ENCODE peak calls at places on chromosomes 13 and 19, in seven cellular contexts. N, Q, B, Y, C, G and H are unnamed samples. For H3K4me1, the result is how much of the 10 kb centered on the place peaks cover.

GRCh38 chr13:101289764-101290163 is 126.5 kb downstream of the NALCN start:
- DNase-seq in N (no peak), Q (no peak), B (peak), Y (peak), C (no peak), G (peak), H (peak)

GRCh38 chr19:49473868-49474544 is at the start of gene FLT3LG:
- DNase-seq in N (peak), Q (peak), B (peak), Y (peak), C (peak), G (peak), H (no peak)

GRCh38 chr19:33390120-33390907 is 16.8 kb downstream of the CEBPG start:
- DNase-seq in N (peak), Q (peak), B (no peak), Y (no peak), C (peak), G (peak), H (peak)

GRCh38 chr13:33126909-33127607 is 110.8 kb downstream of the KL start:
- DNase-seq in N (no peak), Q (peak), B (peak), Y (no peak), C (no peak), G (peak), H (no peak)

GRCh38 chr13:100787899-100788298 is 113.3 kb upstream of the TMTC4 start:
- DNase-seq in N (no peak), Q (no peak), B (no peak), Y (no peak), C (no peak), G (no peak), H (no peak)

GRCh38 chr13:95716231-95716630 is 39.3 kb downstream of the DNAJC3 start:
- DNase-seq in N (no peak), Q (no peak), B (no peak), Y (no peak), C (no peak), G (no peak), H (no peak)

GRCh38 chr13:27925220-27925991 is 5.6 kb downstream of the PDX1 start:
- DNase-seq in N (no peak), Q (no peak), B (no peak), Y (no peak), C (no peak), G (no peak), H (no peak)

GRCh38 chr13:46367622-46368327 is 19.3 kb downstream of the RUBCNL start:
- DNase-seq in N (no peak), Q (no peak), B (peak), Y (no peak), C (no peak), G (peak), H (no peak)

GRCh38 chr19:8592231-8593009 is 15.2 kb upstream of the MYO1F start:
- DNase-seq in N (peak), Q (peak), B (peak), Y (peak), C (peak), G (peak), H (peak)

GRCh38 chr19:49436381-49437017 is 4.8 kb downstream of the SLC17A7 start:
- DNase-seq in N (no peak), Q (no peak), B (no peak), Y (peak), C (no peak), G (no peak), H (peak)

GRCh38 chr19:16608290-16608704 is 19.7 kb downstream of the MED26 start:
- DNase-seq in N (no peak), Q (peak), B (peak), Y (no peak), C (no peak), G (peak), H (no peak)

GRCh38 chr19:42363614-42364346 is 26.3 kb downstream of the CNFN start:
- DNase-seq in N (no peak), Q (no peak), B (no peak), Y (peak), C (no peak), G (no peak), H (no peak)

GRCh38 chr13:95620498-95621140 is 23.9 kb downstream of the DZIP1 start:
- DNase-seq in N (no peak), Q (no peak), B (no peak), Y (no peak), C (no peak), G (no peak), H (no peak)

GRCh38 chr13:27954406-27954851 is 14.7 kb downstream of the CDX2 start:
- DNase-seq in N (no peak), Q (no peak), B (no peak), Y (peak), C (peak), G (peak), H (no peak)

GRCh38 chr19:31127132-31127967 is 221.9 kb downstream of the TSHZ3 start:
- DNase-seq in N (no peak), Q (no peak), B (peak), Y (peak), C (no peak), G (peak), H (no peak)

GRCh38 chr13:83150616-83151307 is 731.5 kb downstream of the SLITRK1 start:
- DNase-seq in N (no peak), Q (no peak), B (no peak), Y (no peak), C (no peak), G (peak), H (no peak)

GRCh38 chr13:95098916-95099315 is 202.3 kb downstream of the ABCC4 start:
- DNase-seq in N (no peak), Q (no peak), B (no peak), Y (peak), C (no peak), G (no peak), H (no peak)

GRCh38 chr13:42816538-42816937 is 35.2 kb downstream of the FAM216B start:
- DNase-seq in N (no peak), Q (no peak), B (no peak), Y (no peak), C (no peak), G (no peak), H (no peak)

GRCh38 chr19:14550201-14550754 is 20.9 kb downstream of the TECR start:
- DNase-seq in N (no peak), Q (no peak), B (no peak), Y (no peak), C (peak), G (peak), H (no peak)

GRCh38 chr19:2476451-2477140 is 669 bp downstream of the GADD45B start:
- DNase-seq in N (peak), Q (peak), B (peak), Y (peak), C (peak), G (peak), H (no peak)

GRCh38 chr19:42306646-42307045 is 4.2 kb upstream of the PAFAH1B3 start:
- DNase-seq in N (no peak), Q (no peak), B (no peak), Y (no peak), C (no peak), G (no peak), H (no peak)

GRCh38 chr13:23984541-23984940 is 87.2 kb upstream of the C1QTNF9B start:
- DNase-seq in N (no peak), Q (no peak), B (no peak), Y (no peak), C (no peak), G (peak), H (no peak)

GRCh38 chr19:2627319-2627829 is 75.1 kb downstream of the GNG7 start:
- DNase-seq in N (peak), Q (peak), B (peak), Y (peak), C (peak), G (peak), H (no peak)

GRCh38 chr13:105083986-105084385 is 1451.5 kb downstream of the EFNB2 start:
- DNase-seq in N (no peak), Q (no peak), B (no peak), Y (no peak), C (no peak), G (no peak), H (no peak)

GRCh38 chr13:20997301-20998061 is 63.9 kb downstream of the LATS2 start:
- DNase-seq in N (no peak), Q (peak), B (peak), Y (no peak), C (no peak), G (peak), H (peak)

GRCh38 chr19:49688531-49689132 is 762 bp upstream of the ADM5 start:
- DNase-seq in N (no peak), Q (no peak), B (no peak), Y (no peak), C (no peak), G (no peak), H (no peak)

GRCh38 chr13:71591380-71591779 is 275.6 kb downstream of the DACH1 start:
- DNase-seq in N (no peak), Q (no peak), B (no peak), Y (no peak), C (no peak), G (no peak), H (no peak)

GRCh38 chr13:110302154-110302553 is 4.8 kb downstream of the COL4A1 start:
- DNase-seq in N (no peak), Q (no peak), B (no peak), Y (no peak), C (no peak), G (no peak), H (no peak)

GRCh38 chr13:110304256-110304655 is 2.7 kb downstream of the COL4A1 start:
- DNase-seq in N (no peak), Q (no peak), B (peak), Y (no peak), C (no peak), G (peak), H (no peak)

GRCh38 chr13:110302986-110303385 is 4.0 kb downstream of the COL4A1 start:
- DNase-seq in N (no peak), Q (no peak), B (no peak), Y (no peak), C (no peak), G (no peak), H (no peak)

GRCh38 chr13:110305001-110305400 is 2.0 kb downstream of the COL4A1 start:
- DNase-seq in N (no peak), Q (no peak), B (no peak), Y (no peak), C (no peak), G (no peak), H (no peak)

DNA sequence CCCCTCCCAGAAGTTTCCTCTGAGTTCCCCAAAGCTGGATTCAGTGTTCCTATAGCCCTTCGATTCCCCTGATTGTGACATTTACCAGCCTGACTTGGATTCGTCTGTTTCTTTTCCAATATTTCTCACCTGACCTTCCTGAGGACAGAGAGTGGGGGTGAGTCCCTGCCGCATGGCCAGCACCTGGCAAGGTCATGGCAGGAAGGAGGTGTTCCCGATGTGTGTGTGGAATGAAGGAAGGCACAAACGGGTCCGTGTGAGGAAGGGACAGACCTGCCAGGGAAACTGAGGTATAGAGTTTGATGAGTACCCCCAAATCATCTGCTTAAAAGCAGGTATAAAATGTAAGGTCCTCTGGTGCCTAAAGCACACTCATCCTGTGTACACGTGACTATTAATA is 3.3 kb downstream of the COL4A1 start:
- DNase-seq in N (no peak), Q (no peak), B (no peak), Y (no peak), C (no peak), G (no peak), H (no peak)
- H3K4me3 ChIP-seq in N (peak), Q (peak), B (no peak), Y (no peak), C (no peak), G (no peak), H (no peak)

GRCh38 chr19:10921909-10922637 is 6.4 kb downstream of the YIPF2 start:
- DNase-seq in N (no peak), Q (peak), B (no peak), Y (no peak), C (no peak), G (no peak), H (no peak)

GRCh38 chr19:10921199-10921879 is 7.1 kb downstream of the YIPF2 start:
- DNase-seq in N (no peak), Q (no peak), B (no peak), Y (no peak), C (no peak), G (no peak), H (no peak)

GRCh38 chr19:10922638-10923014 is 5.8 kb downstream of the YIPF2 start:
- DNase-seq in N (no peak), Q (no peak), B (no peak), Y (no peak), C (no peak), G (no peak), H (no peak)

GRCh38 chr19:10923503-10924076 is 4.8 kb downstream of the YIPF2 start:
- DNase-seq in N (no peak), Q (no peak), B (no peak), Y (no peak), C (no peak), G (no peak), H (no peak)

DNA sequence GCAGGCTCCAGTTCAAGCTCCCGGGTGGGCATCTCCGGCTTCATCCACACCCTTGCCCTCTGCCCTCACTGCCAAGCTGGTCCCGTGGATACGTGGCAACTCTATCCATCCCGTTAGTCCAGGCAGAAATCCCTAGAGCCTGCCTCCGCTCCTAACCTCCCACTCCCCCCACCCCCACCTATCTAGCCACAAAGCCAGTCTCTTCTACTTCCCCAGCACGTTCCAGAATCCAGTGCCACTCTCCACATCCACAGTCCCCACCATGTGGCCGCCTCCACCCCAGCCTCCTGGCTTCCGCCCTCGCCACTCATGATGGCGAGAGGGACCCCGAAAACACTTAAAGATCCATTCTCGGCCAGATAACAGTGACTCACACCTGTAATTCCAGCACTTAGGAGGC is 3.8 kb downstream of the YIPF2 start:
- DNase-seq in N (no peak), Q (no peak), B (no peak), Y (no peak), C (no peak), G (no peak), H (no peak)
- H3K4me1 ChIP-seq in N (under half), Q (under half), B (under half), Y (under half), C (under half), G (under half), H (under half)

DNA sequence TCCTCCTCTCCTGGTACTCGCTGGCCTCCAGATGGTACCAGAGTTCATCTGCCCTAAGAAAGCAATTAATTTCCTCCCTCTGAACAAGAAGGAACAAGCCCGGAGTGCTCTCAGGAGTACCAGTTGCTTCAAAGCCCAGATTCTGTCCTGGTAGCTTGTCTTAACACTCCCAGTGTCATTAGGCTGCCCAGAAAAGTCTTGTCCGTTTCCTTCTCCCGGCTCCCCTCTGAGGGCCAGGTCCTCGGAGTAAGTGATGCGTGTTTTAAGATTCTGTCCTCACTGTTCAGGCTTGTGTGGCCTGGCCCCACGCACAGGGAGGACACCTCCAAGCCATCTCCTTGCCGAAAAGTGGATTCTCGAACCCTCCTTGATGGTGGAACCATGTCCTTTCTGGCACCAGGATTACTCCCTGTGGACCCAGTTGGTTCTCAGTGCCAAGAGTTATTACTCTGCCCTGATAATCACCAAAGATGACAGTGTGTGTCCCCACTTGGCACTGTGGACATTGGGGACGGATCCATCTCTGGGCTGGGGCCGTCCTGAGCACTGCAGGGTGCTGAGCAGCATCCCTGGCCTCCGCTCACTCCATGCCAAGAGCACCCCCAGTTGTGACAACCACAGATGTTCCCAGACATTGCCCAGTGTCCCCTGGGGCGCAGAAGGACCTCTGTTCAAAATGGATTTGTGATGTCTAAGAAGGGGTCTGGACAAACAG is 52.5 kb downstream of the RFX2 start:
- DNase-seq in N (peak), Q (no peak), B (no peak), Y (no peak), C (peak), G (no peak), H (no peak)
- H3K4me3 ChIP-seq in N (no peak), Q (peak), B (no peak), Y (no peak), C (no peak), G (no peak), H (no peak)

GRCh38 chr19:13015361-13016231 is 20.3 kb downstream of the NFIX start:
- DNase-seq in N (no peak), Q (no peak), B (peak), Y (no peak), C (no peak), G (peak), H (no peak)

GRCh38 chr19:13018037-13018914 is 23.0 kb downstream of the NFIX start:
- DNase-seq in N (no peak), Q (peak), B (peak), Y (no peak), C (no peak), G (peak), H (no peak)

GRCh38 chr19:13016245-13016627 is 21.0 kb downstream of the NFIX start:
- DNase-seq in N (no peak), Q (no peak), B (no peak), Y (no peak), C (no peak), G (no peak), H (no peak)

GRCh38 chr19:13017306-13018036 is 22.2 kb downstream of the NFIX start:
- DNase-seq in N (no peak), Q (no peak), B (no peak), Y (no peak), C (no peak), G (no peak), H (no peak)

GRCh38 chr19:13016628-13017305 is 21.5 kb downstream of the NFIX start:
- DNase-seq in N (no peak), Q (no peak), B (no peak), Y (no peak), C (no peak), G (no peak), H (no peak)
- H3K4me1 ChIP-seq in N (half or more), Q (half or more), B (under half), Y (under half), C (under half), G (under half), H (under half)

GRCh38 chr19:1214862-1215731 is 9.5 kb downstream of the STK11 start:
- DNase-seq in N (peak), Q (peak), B (no peak), Y (no peak), C (no peak), G (no peak), H (no peak)
- H3K4me3 ChIP-seq in N (peak), Q (peak), B (no peak), Y (no peak), C (no peak), G (no peak), H (no peak)

DNA sequence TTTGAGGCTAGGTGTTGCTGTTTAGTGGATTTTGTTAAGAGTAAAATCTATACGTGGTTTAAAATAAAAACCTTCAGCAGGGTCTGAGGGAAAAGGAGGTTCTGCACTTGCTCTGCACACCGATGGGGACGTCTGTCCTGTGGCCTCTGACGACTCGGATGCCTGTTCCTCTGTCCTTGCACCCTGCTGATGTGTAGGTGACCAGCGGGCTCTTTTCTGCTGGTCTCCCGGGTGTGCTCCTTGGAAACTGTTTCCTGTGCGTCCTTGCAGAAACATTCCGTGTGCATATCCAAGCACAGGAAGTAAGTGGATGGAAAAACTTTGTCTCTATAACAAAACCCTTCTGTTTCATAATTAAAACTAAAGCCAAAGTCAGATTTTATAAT is 3.8 kb downstream of the ATP4B start:
- DNase-seq in N (peak), Q (no peak), B (no peak), Y (no peak), C (peak), G (no peak), H (no peak)
- H3K4me1 ChIP-seq in N (under half), Q (under half), B (under half), Y (under half), C (under half), G (under half), H (under half)

GRCh38 chr19:4057913-4058695 is 8.6 kb downstream of the ZBTB7A start:
- DNase-seq in N (peak), Q (peak), B (peak), Y (peak), C (peak), G (peak), H (peak)
- H3K4me3 ChIP-seq in N (peak), Q (peak), B (no peak), Y (peak), C (no peak), G (no peak), H (no peak)

DNA sequence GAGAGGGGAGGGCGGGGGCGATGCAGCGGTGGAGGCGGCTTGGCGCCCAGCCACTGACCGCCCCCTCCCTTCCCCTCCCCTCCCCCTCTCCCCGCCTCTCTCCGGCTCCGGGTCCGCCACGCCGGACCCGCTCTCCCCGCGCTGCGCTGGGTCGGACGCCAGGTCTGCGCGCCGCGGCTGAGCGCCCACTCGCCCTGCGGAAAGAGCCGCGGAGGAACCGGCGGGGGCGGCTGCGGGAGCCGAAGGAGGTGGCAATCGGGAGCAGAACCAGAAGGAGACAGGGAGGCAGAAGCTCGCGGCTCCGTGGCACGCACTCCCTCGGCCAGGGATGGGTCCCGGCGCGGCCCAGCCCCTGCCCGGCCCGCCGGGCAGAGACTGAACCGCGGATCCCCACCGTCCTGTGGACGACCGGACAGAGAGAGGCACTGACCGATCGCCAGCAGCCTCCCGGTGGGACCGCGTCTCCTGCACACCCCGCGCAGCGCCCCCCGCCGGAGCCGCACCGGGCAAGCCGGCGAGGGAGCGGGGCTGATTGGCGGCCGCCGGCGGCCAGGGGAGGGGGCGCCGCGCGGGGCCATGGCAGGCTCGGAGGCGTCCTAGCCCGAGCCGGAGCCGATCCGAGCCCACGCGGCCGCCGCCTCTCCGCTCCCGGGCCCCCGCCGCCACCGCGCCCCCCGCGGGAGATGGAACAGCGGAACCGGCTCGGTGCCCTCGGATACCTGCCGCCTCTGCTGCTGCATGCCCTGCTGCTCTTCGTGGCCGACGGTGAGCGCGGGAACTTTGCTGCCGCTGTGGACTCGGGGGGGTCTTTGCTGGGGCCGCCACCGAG is at the start of gene VSTM2B:
- DNase-seq in N (no peak), Q (peak), B (no peak), Y (no peak), C (no peak), G (no peak), H (no peak)
- H3K4me1 ChIP-seq in N (under half), Q (under half), B (under half), Y (under half), C (under half), G (under half), H (under half)